ENCODE peak calls at places on chromosomes 5 and 9, in eight cellular contexts. D is stromal cell of bone marrow; I is progenitor cell of endocrine pancreas; Z is activated CD4-positive, alpha-beta T cell treated with anti-CD3 and anti-CD28 coated beads, Interleukin-2, amount 50 U/mL, for 48 hours; K is CD4-positive, alpha-beta T cell; N is Calu3; V is fibroblast of the aortic adventitia; L is fibroblast of pulmonary artery. S is an unnamed sample.

GRCh38 chr5:52657231-52657645 is 130.5 kb upstream of the ITGA1 start:
- DNase-seq in N (no peak), V (peak; percentile 69), Z (no peak), K (no peak), I (no peak), D (peak; percentile 18), L (peak; percentile 74), S (no peak)

GRCh38 chr5:173397531-173397930 is 69.3 kb upstream of the STC2 start:
- DNase-seq in I (no peak), K (no peak), N (no peak), D (no peak), Z (no peak), L (no peak), V (peak; percentile 15), S (no peak)

GRCh38 chr9:129291041-129291501 is 113.0 kb upstream of the IER5L start:
- DNase-seq in N (no peak), L (no peak), Z (no peak), K (no peak), V (no peak), I (no peak), D (no peak), S (peak; percentile 58)

GRCh38 chr5:157926953-157927352 is 68.0 kb upstream of the CLINT1 start:
- DNase-seq in N (no peak), D (no peak), V (no peak), I (no peak), L (no peak), Z (no peak), K (no peak), S (no peak)

GRCh38 chr9:14942037-14942436 is 31.8 kb upstream of the FREM1 start:
- DNase-seq in V (no peak), K (no peak), L (no peak), D (no peak), N (no peak), I (no peak), Z (no peak), S (no peak)

GRCh38 chr5:121182788-121183490 is 668.7 kb upstream of the FTMT start:
- DNase-seq in D (no peak), V (peak; percentile 1), I (no peak), Z (no peak), L (peak; percentile 7), N (no peak), K (no peak), S (no peak)

GRCh38 chr5:103638979-103639378 is 76.4 kb upstream of the NUDT12 start:
- DNase-seq in I (no peak), D (no peak), V (no peak), L (no peak), Z (no peak), K (no peak), N (no peak), S (no peak)

GRCh38 chr5:153533546-153533945 is 43.1 kb downstream of the GRIA1 start:
- DNase-seq in K (no peak), D (no peak), L (no peak), V (no peak), Z (no peak), I (no peak), N (no peak), S (no peak)

GRCh38 chr5:36240779-36241635 is 718 bp downstream of the NADK2 start:
- DNase-seq in D (peak; percentile 42), L (peak; percentile 68), N (peak; percentile 69), K (no peak), I (peak; percentile 52), Z (peak; percentile 41), V (peak; percentile 59), S (peak; percentile 79)

GRCh38 chr9:77807295-77807694 is 159.2 kb upstream of the GNA14 start:
- DNase-seq in N (no peak), L (peak; percentile 99), V (peak; percentile 99), I (no peak), Z (no peak), K (no peak), D (peak; percentile 94), S (no peak)

GRCh38 chr9:131335356-131335755 is 45.8 kb downstream of the PLPP7 start:
- DNase-seq in L (no peak), K (no peak), Z (no peak), D (no peak), I (no peak), N (no peak), V (no peak), S (no peak)

GRCh38 chr9:116525611-116526010 is 161.5 kb upstream of the TRIM32 start:
- DNase-seq in Z (no peak), I (no peak), N (no peak), L (no peak), K (no peak), D (no peak), V (no peak), S (no peak)

GRCh38 chr9:121225240-121225639 is 23.6 kb upstream of the RAB14 start:
- DNase-seq in L (no peak), K (no peak), D (no peak), N (no peak), I (no peak), V (no peak), Z (no peak), S (no peak)

GRCh38 chr9:134341306-134341705 is 15.1 kb downstream of the RXRA start:
- DNase-seq in V (no peak), N (no peak), L (no peak), D (no peak), I (no peak), K (no peak), Z (no peak), S (no peak)

GRCh38 chr5:1952021-1952420 is 69.3 kb upstream of the IRX4 start:
- DNase-seq in L (no peak), I (no peak), Z (no peak), K (no peak), N (no peak), D (no peak), V (no peak), S (no peak)

GRCh38 chr5:126031989-126032716 is 391.1 kb upstream of the GRAMD2B start:
- DNase-seq in I (no peak), L (peak; percentile 82), Z (no peak), D (peak; percentile 83), N (peak; percentile 43), V (peak; percentile 87), K (no peak), S (no peak)

GRCh38 chr9:131521822-131522221 is 9.2 kb downstream of the UCK1 start:
- DNase-seq in Z (no peak), I (no peak), K (no peak), D (no peak), V (no peak), N (no peak), L (no peak), S (no peak)

GRCh38 chr9:17987174-17987573 is 408.3 kb downstream of the SH3GL2 start:
- DNase-seq in V (no peak), I (no peak), N (no peak), Z (no peak), K (no peak), L (no peak), D (no peak), S (no peak)

GRCh38 chr9:6498982-6499381 is 86.0 kb downstream of the UHRF2 start:
- DNase-seq in N (no peak), I (no peak), Z (no peak), K (no peak), V (peak; percentile 57), L (peak; percentile 37), D (peak; percentile 31), S (no peak)

GRCh38 chr5:181217805-181218065 is 5.3 kb upstream of the TRIM41 start:
- DNase-seq in K (peak; percentile 36), L (no peak), V (no peak), Z (peak; percentile 37), N (peak; percentile 70), D (no peak), I (no peak), S (no peak)

GRCh38 chr5:160496784-160497183 is 75.1 kb downstream of the PTTG1 start:
- DNase-seq in L (no peak), Z (no peak), V (peak; percentile 27), I (no peak), K (no peak), D (no peak), N (no peak), S (no peak)

GRCh38 chr9:120668399-120668798 is 45.9 kb downstream of the MEGF9 start:
- DNase-seq in D (no peak), N (no peak), L (no peak), K (no peak), V (peak; percentile 11), I (no peak), Z (no peak), S (no peak)

GRCh38 chr5:114412509-114413171 is 50.8 kb downstream of the KCNN2 start:
- DNase-seq in L (peak; percentile 7), V (peak; percentile 4), D (peak; percentile 72), N (no peak), K (no peak), Z (no peak), I (no peak), S (no peak)

GRCh38 chr5:10077721-10078551 is 171.8 kb downstream of the ATPSCKMT start:
- DNase-seq in Z (no peak), I (no peak), N (no peak), V (peak; percentile 74), L (no peak), K (no peak), D (peak; percentile 41), S (no peak)

GRCh38 chr5:143177263-143177994 is 226.1 kb downstream of the NR3C1 start:
- DNase-seq in D (peak; percentile 90), I (no peak), L (peak; percentile 95), Z (no peak), V (peak; percentile 99), N (no peak), K (no peak), S (no peak)

GRCh38 chr9:32431940-32432555 is 47.6 kb downstream of the ACO1 start:
- DNase-seq in I (peak; percentile 28), N (peak; percentile 43), K (peak; percentile 11), Z (peak; percentile 20), V (peak; percentile 52), L (peak; percentile 71), D (no peak), S (no peak)